ENCODE peak calls at places on chromosome 15, in nine cellular contexts. R, V, A, H, D, J, Q, I and N are unnamed samples.

GRCh38 chr15:36373549-36373948 is 205.9 kb upstream of the CDIN1 start:
- DNase-seq in Q (no peak), I (no peak), D (no peak), V (peak; percentile 59), R (no peak), H (no peak), A (no peak), J (no peak), N (no peak)

GRCh38 chr15:89828324-89829145 is 13.9 kb upstream of the ANPEP start:
- DNase-seq in J (peak; percentile 55), I (no peak), H (no peak), Q (no peak), R (no peak), A (no peak), D (no peak), V (peak; percentile 62), N (no peak)

GRCh38 chr15:92979011-92979701 is 79.0 kb downstream of the CHD2 start:
- DNase-seq in H (no peak), V (peak; percentile 26), I (no peak), J (no peak), R (peak; percentile 11), A (no peak), D (no peak), Q (no peak), N (no peak)

GRCh38 chr15:66721501-66721937 is 19.5 kb downstream of the SMAD6 start:
- DNase-seq in H (no peak), D (no peak), Q (no peak), I (no peak), J (no peak), R (no peak), V (no peak), A (no peak), N (no peak)

GRCh38 chr15:100997442-100997841 is 78.3 kb downstream of the LRRK1 start:
- DNase-seq in I (no peak), J (no peak), A (no peak), Q (no peak), H (no peak), R (no peak), D (no peak), V (no peak), N (no peak)

GRCh38 chr15:29058903-29059539 is 173.2 kb downstream of the APBA2 start:
- DNase-seq in H (no peak), V (no peak), R (no peak), A (no peak), Q (no peak), D (no peak), J (no peak), I (no peak), N (no peak)

GRCh38 chr15:50256188-50257041 is 9.1 kb downstream of the HDC start:
- DNase-seq in V (peak; percentile 21), H (no peak), D (no peak), Q (no peak), I (no peak), R (no peak), J (no peak), A (no peak), N (no peak)

GRCh38 chr15:68729789-68730201 is 90.9 kb downstream of the ANP32A start:
- DNase-seq in I (no peak), H (no peak), J (peak; percentile 42), V (peak; percentile 66), R (no peak), Q (no peak), D (no peak), A (no peak), N (no peak)

GRCh38 chr15:40392986-40393948 is 10.7 kb downstream of the KNSTRN start:
- DNase-seq in Q (no peak), A (no peak), D (no peak), I (no peak), R (no peak), H (no peak), V (peak; percentile 69), J (no peak), N (no peak)

GRCh38 chr15:34188711-34189110 is 21.2 kb downstream of the KATNBL1 start:
- DNase-seq in D (no peak), R (no peak), Q (no peak), I (no peak), A (no peak), V (no peak), H (no peak), J (no peak), N (no peak)

GRCh38 chr15:75067123-75067854 is 43.9 kb downstream of the PPCDC start:
- DNase-seq in R (peak; percentile 71), J (no peak), H (no peak), I (no peak), D (no peak), Q (no peak), A (no peak), V (peak; percentile 72), N (no peak)

GRCh38 chr15:77533530-77533929 is 99.2 kb downstream of the LINGO1 start:
- DNase-seq in J (no peak), H (peak; percentile 70), V (no peak), Q (no peak), A (no peak), R (no peak), D (no peak), I (no peak), N (no peak)

GRCh38 chr15:72532991-72533601 is 59.0 kb downstream of the ARIH1 start:
- DNase-seq in D (no peak), A (no peak), I (no peak), Q (no peak), J (no peak), V (no peak), H (peak; percentile 68), R (peak; percentile 54), N (peak; percentile 45)

GRCh38 chr15:29100486-29101000 is 169.1 kb downstream of the NSMCE3 start:
- DNase-seq in Q (no peak), A (no peak), D (no peak), R (no peak), H (no peak), V (no peak), I (no peak), J (no peak), N (no peak)

GRCh38 chr15:77870195-77871065 is 207.1 kb downstream of the TBC1D2B start:
- DNase-seq in Q (peak; percentile 48), J (peak; percentile 56), R (peak; percentile 73), I (peak; percentile 35), D (peak; percentile 10), A (no peak), V (peak; percentile 52), H (peak; percentile 95), N (peak; percentile 90)

GRCh38 chr15:23616536-23616935 is 31.1 kb downstream of the MAGEL2 start:
- DNase-seq in I (no peak), Q (no peak), A (no peak), R (no peak), J (no peak), H (no peak), D (no peak), V (no peak), N (no peak)

GRCh38 chr15:63493451-63493850 is 10.9 kb upstream of the USP3 start:
- DNase-seq in Q (no peak), H (peak; percentile 59), I (no peak), R (no peak), V (no peak), A (no peak), D (no peak), J (no peak), N (no peak)

GRCh38 chr15:70245932-70246622 is 148.4 kb upstream of the TLE3 start:
- DNase-seq in J (peak; percentile 21), A (no peak), H (peak; percentile 46), V (peak; percentile 78), D (no peak), Q (no peak), I (no peak), R (no peak), N (no peak)

GRCh38 chr15:88646951-88647350 is 8.1 kb downstream of the ISG20 start:
- DNase-seq in D (no peak), H (no peak), R (no peak), V (no peak), I (no peak), A (no peak), J (no peak), Q (no peak), N (peak; percentile 17)

GRCh38 chr15:49570174-49570573 is 50.4 kb downstream of the FAM227B start:
- DNase-seq in R (no peak), H (no peak), D (no peak), J (no peak), A (no peak), Q (no peak), I (no peak), V (no peak), N (no peak)

GRCh38 chr15:58201536-58201935 is 63.4 kb downstream of the AQP9 start:
- DNase-seq in I (no peak), D (no peak), R (no peak), Q (no peak), A (no peak), H (no peak), J (no peak), V (no peak), N (no peak)

GRCh38 chr15:99437315-99438221 is 128.2 kb upstream of the MEF2A start:
- DNase-seq in I (no peak), D (no peak), J (peak; percentile 16), A (no peak), H (peak; percentile 49), V (no peak), R (no peak), Q (no peak), N (peak; percentile 26)

GRCh38 chr15:68210821-68211655 is 5.9 kb upstream of the CALML4 start:
- DNase-seq in Q (peak; percentile 50), H (peak; percentile 94), V (no peak), I (peak; percentile 60), J (peak; percentile 70), R (peak; percentile 69), D (peak; percentile 62), A (no peak), N (peak; percentile 83)

GRCh38 chr15:66646799-66647198 is 55.2 kb upstream of the SMAD6 start:
- DNase-seq in J (no peak), A (no peak), Q (no peak), H (no peak), R (no peak), V (no peak), I (no peak), D (no peak), N (no peak)

GRCh38 chr15:67832965-67833503 is 6.8 kb downstream of the RNU6-1 start:
- DNase-seq in R (no peak), A (no peak), I (no peak), Q (no peak), H (peak; percentile 75), V (no peak), J (no peak), D (no peak), N (peak; percentile 74)

GRCh38 chr15:75024102-75024636 is 779 bp downstream of the PPCDC start:
- DNase-seq in D (no peak), H (no peak), R (peak; percentile 89), V (peak; percentile 51), Q (no peak), A (no peak), I (no peak), J (no peak), N (no peak)